ENCODE peak calls at places on chromosome 3, in four cellular contexts. One of them, this sample, is unnamed.

GRCh38 chr3:87207500-87207899 is 19.6 kb upstream of the CHMP2B start:
- DNase-seq in epithelial cell of esophagus: peak
- DNase-seq in tibial artery: no peak
- DNase-seq in HL-60: no peak
- DNase-seq in this sample: peak

GRCh38 chr3:60192297-60193114 is 1058.7 kb downstream of the FHIT start:
- DNase-seq in epithelial cell of esophagus: no peak
- DNase-seq in tibial artery: no peak
- DNase-seq in HL-60: no peak
- DNase-seq in this sample: no peak

GRCh38 chr3:127675651-127676391 is 3.1 kb downstream of the ABTB1 start:
- DNase-seq in epithelial cell of esophagus: no peak
- DNase-seq in tibial artery: peak
- DNase-seq in HL-60: no peak
- DNase-seq in this sample: no peak

GRCh38 chr3:103203431-103203830 is 768.6 kb downstream of the ZPLD1 start:
- DNase-seq in epithelial cell of esophagus: no peak
- DNase-seq in tibial artery: no peak
- DNase-seq in HL-60: no peak
- DNase-seq in this sample: no peak

GRCh38 chr3:125002414-125002811 is 53.4 kb downstream of the HEG1 start:
- DNase-seq in epithelial cell of esophagus: no peak
- DNase-seq in tibial artery: no peak
- DNase-seq in HL-60: no peak
- DNase-seq in this sample: no peak

GRCh38 chr3:177294221-177294620 is 96.9 kb upstream of the TBL1XR1 start:
- DNase-seq in epithelial cell of esophagus: peak
- DNase-seq in tibial artery: peak
- DNase-seq in HL-60: no peak
- DNase-seq in this sample: peak

GRCh38 chr3:167228135-167228534 is 152.0 kb downstream of the ZBBX start:
- DNase-seq in epithelial cell of esophagus: peak
- DNase-seq in tibial artery: no peak
- DNase-seq in HL-60: no peak
- DNase-seq in this sample: peak

GRCh38 chr3:27114684-27115083 is 254.5 kb downstream of the NEK10 start:
- DNase-seq in epithelial cell of esophagus: peak
- DNase-seq in tibial artery: no peak
- DNase-seq in HL-60: no peak
- DNase-seq in this sample: peak

GRCh38 chr3:156300929-156301806 is 180.8 kb downstream of the KCNAB1 start:
- DNase-seq in epithelial cell of esophagus: no peak
- DNase-seq in tibial artery: no peak
- DNase-seq in HL-60: peak
- DNase-seq in this sample: no peak

GRCh38 chr3:177579419-177579818 is 382.1 kb upstream of the TBL1XR1 start:
- DNase-seq in epithelial cell of esophagus: peak
- DNase-seq in tibial artery: no peak
- DNase-seq in HL-60: no peak
- DNase-seq in this sample: peak

GRCh38 chr3:104632947-104633346 is 733.8 kb upstream of the ALCAM start:
- DNase-seq in epithelial cell of esophagus: peak
- DNase-seq in tibial artery: no peak
- DNase-seq in HL-60: no peak
- DNase-seq in this sample: peak

GRCh38 chr3:58306662-58307286 is 454 bp downstream of the HTD2 start:
- DNase-seq in epithelial cell of esophagus: peak
- DNase-seq in tibial artery: peak
- DNase-seq in HL-60: peak
- DNase-seq in this sample: no peak

GRCh38 chr3:40079203-40079844 is 230.2 kb upstream of the EIF1B start:
- DNase-seq in epithelial cell of esophagus: peak
- DNase-seq in tibial artery: no peak
- DNase-seq in HL-60: no peak
- DNase-seq in this sample: peak

GRCh38 chr3:58325525-58325992 is 7.1 kb upstream of the PXK start:
- DNase-seq in epithelial cell of esophagus: no peak
- DNase-seq in tibial artery: no peak
- DNase-seq in HL-60: no peak
- DNase-seq in this sample: no peak

GRCh38 chr3:97885931-97886824 is 64.4 kb downstream of the CRYBG3 start:
- DNase-seq in epithelial cell of esophagus: no peak
- DNase-seq in tibial artery: no peak
- DNase-seq in HL-60: no peak
- DNase-seq in this sample: no peak

GRCh38 chr3:109257269-109257668 is 59.0 kb downstream of the DPPA2 start:
- DNase-seq in epithelial cell of esophagus: no peak
- DNase-seq in tibial artery: no peak
- DNase-seq in HL-60: no peak
- DNase-seq in this sample: peak

GRCh38 chr3:39849992-39850706 is 40.7 kb downstream of the MYRIP start:
- DNase-seq in epithelial cell of esophagus: no peak
- DNase-seq in tibial artery: no peak
- DNase-seq in HL-60: peak
- DNase-seq in this sample: no peak

GRCh38 chr3:175940881-175941280 is 1081.7 kb downstream of the NAALADL2 start:
- DNase-seq in epithelial cell of esophagus: peak
- DNase-seq in tibial artery: no peak
- DNase-seq in HL-60: peak
- DNase-seq in this sample: no peak

GRCh38 chr3:169390310-169390731 is 273.2 kb downstream of the MECOM start:
- DNase-seq in epithelial cell of esophagus: peak
- DNase-seq in tibial artery: no peak
- DNase-seq in HL-60: no peak
- DNase-seq in this sample: no peak

GRCh38 chr3:195154111-195154791 is 116.7 kb downstream of the XXYLT1 start:
- DNase-seq in epithelial cell of esophagus: no peak
- DNase-seq in tibial artery: no peak
- DNase-seq in HL-60: no peak
- DNase-seq in this sample: peak

GRCh38 chr3:18751514-18751913 is 326.4 kb upstream of the SATB1 start:
- DNase-seq in epithelial cell of esophagus: no peak
- DNase-seq in tibial artery: no peak
- DNase-seq in HL-60: no peak
- DNase-seq in this sample: no peak

GRCh38 chr3:155382396-155383042 is 89.0 kb upstream of the STRIT1 start:
- DNase-seq in epithelial cell of esophagus: peak
- DNase-seq in tibial artery: peak
- DNase-seq in HL-60: peak
- DNase-seq in this sample: peak

GRCh38 chr3:38992117-38992779 is 59.5 kb downstream of the SCN11A start:
- DNase-seq in epithelial cell of esophagus: peak
- DNase-seq in tibial artery: no peak
- DNase-seq in HL-60: no peak
- DNase-seq in this sample: peak

GRCh38 chr3:187737401-187738088 is 7.7 kb downstream of the BCL6 start:
- DNase-seq in epithelial cell of esophagus: peak
- DNase-seq in tibial artery: peak
- DNase-seq in HL-60: peak
- DNase-seq in this sample: peak

DNA sequence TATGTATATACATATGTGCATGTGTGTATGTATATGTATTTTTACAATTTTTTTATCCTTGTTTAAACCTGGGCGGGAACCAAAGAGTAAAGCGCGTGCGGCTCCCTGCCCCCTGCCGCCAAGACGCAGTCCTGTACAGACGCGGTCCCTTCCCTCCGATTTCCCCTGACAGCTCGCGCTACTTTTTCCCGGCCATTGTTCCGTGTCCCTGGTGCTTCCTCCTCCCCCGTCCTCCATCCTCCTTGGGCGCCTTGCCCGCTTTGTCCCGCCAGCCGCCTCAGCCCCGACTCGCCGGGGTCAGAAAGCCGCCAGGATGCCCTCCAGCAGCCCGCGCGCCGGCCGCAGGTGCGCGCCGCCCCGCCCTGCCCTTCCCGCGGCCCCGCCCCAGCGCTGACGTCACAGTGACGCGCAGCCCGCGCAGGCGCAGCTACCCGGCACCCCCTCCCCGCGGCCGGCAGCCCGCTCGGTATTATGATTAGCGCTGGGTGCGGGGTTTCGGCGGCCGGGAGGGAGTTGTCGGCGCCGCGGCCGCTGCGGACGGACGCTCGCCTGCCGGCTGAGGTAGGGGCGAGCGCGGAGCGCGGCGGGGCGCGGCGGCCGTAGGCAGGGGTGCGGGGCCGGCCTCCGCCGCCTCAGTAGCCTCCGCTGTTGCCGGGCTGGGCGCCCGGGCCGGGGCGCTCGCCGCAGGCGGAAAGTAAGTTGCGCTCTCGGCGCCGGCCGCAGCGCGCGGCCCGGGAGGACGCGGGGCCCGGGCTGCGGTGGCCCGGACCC is at the start of gene SNRK:
- DNase-seq in epithelial cell of esophagus: peak
- DNase-seq in tibial artery: peak
- DNase-seq in HL-60: peak
- DNase-seq in this sample: peak
- TF ChIP-seq CTCF in epithelial cell of esophagus: peak
- TF ChIP-seq CTCF in tibial artery: peak
- TF ChIP-seq CTCF in HL-60: no peak
- TF ChIP-seq CTCF in this sample: peak

DNA sequence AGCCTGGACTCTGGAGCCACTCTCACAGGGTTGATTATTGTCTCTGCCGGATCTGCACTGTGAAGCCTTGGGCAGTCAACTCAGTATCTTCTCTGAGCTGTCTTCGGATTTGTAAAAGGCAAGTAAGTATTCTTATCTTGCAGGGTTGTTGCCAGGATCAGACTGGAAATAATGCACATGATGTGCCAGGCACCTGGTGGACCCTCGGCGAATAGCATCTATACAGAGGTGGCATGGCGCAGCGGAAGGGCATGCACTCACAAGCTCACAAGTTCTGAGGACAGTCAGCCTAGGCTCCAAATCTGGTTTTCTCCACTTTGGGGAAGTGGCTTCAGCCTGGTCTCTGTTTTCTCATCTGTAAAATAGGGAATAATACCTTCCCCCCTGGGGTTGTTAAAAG is 113.9 kb downstream of the SRGAP3 start:
- DNase-seq in epithelial cell of esophagus: no peak
- DNase-seq in tibial artery: no peak
- DNase-seq in HL-60: no peak
- DNase-seq in this sample: no peak
- H3K4me3 ChIP-seq in epithelial cell of esophagus: no peak
- H3K4me3 ChIP-seq in tibial artery: no peak
- H3K4me3 ChIP-seq in HL-60: no peak
- H3K4me3 ChIP-seq in this sample: no peak

GRCh38 chr3:24830230-24831152 is 335.8 kb upstream of the THRB start:
- DNase-seq in epithelial cell of esophagus: peak
- DNase-seq in tibial artery: peak
- DNase-seq in HL-60: no peak
- DNase-seq in this sample: no peak

GRCh38 chr3:24832878-24833277 is 338.2 kb upstream of the THRB start:
- DNase-seq in epithelial cell of esophagus: peak
- DNase-seq in tibial artery: no peak
- DNase-seq in HL-60: no peak
- DNase-seq in this sample: peak

GRCh38 chr3:24834442-24834841 is 339.8 kb upstream of the THRB start:
- DNase-seq in epithelial cell of esophagus: no peak
- DNase-seq in tibial artery: no peak
- DNase-seq in HL-60: no peak
- DNase-seq in this sample: no peak

GRCh38 chr3:24829632-24830229 is 335.1 kb upstream of the THRB start:
- DNase-seq in epithelial cell of esophagus: peak
- DNase-seq in tibial artery: no peak
- DNase-seq in HL-60: no peak
- DNase-seq in this sample: no peak

GRCh38 chr3:24829011-24829581 is 334.4 kb upstream of the THRB start:
- DNase-seq in epithelial cell of esophagus: peak
- DNase-seq in tibial artery: no peak
- DNase-seq in HL-60: no peak
- DNase-seq in this sample: no peak
- TF ChIP-seq CTCF in epithelial cell of esophagus: no peak
- TF ChIP-seq CTCF in tibial artery: no peak
- TF ChIP-seq CTCF in HL-60: no peak
- TF ChIP-seq CTCF in this sample: no peak

GRCh38 chr3:88828466-88828865 is 279.0 kb upstream of the EPHA3 start:
- DNase-seq in epithelial cell of esophagus: no peak
- DNase-seq in tibial artery: no peak
- DNase-seq in HL-60: no peak
- DNase-seq in this sample: no peak

GRCh38 chr3:88824646-88825303 is 282.6 kb upstream of the EPHA3 start:
- DNase-seq in epithelial cell of esophagus: no peak
- DNase-seq in tibial artery: no peak
- DNase-seq in HL-60: no peak
- DNase-seq in this sample: no peak
- H3K4me3 ChIP-seq in epithelial cell of esophagus: no peak
- H3K4me3 ChIP-seq in tibial artery: no peak
- H3K4me3 ChIP-seq in HL-60: no peak
- H3K4me3 ChIP-seq in this sample: no peak

GRCh38 chr3:144770291-144770690 is 798.7 kb downstream of the DIPK2A start:
- DNase-seq in epithelial cell of esophagus: no peak
- DNase-seq in tibial artery: no peak
- DNase-seq in HL-60: no peak
- DNase-seq in this sample: no peak

GRCh38 chr3:144773344-144773743 is 801.7 kb downstream of the DIPK2A start:
- DNase-seq in epithelial cell of esophagus: no peak
- DNase-seq in tibial artery: no peak
- DNase-seq in HL-60: no peak
- DNase-seq in this sample: no peak

GRCh38 chr3:144772372-144772771 is 800.7 kb downstream of the DIPK2A start:
- DNase-seq in epithelial cell of esophagus: peak
- DNase-seq in tibial artery: no peak
- DNase-seq in HL-60: no peak
- DNase-seq in this sample: no peak

GRCh38 chr3:144770813-144771400 is 799.3 kb downstream of the DIPK2A start:
- DNase-seq in epithelial cell of esophagus: peak
- DNase-seq in tibial artery: no peak
- DNase-seq in HL-60: no peak
- DNase-seq in this sample: peak

GRCh38 chr3:144771401-144771870 is 799.8 kb downstream of the DIPK2A start:
- DNase-seq in epithelial cell of esophagus: no peak
- DNase-seq in tibial artery: no peak
- DNase-seq in HL-60: no peak
- DNase-seq in this sample: peak
- TF ChIP-seq CTCF in epithelial cell of esophagus: no peak
- TF ChIP-seq CTCF in tibial artery: no peak
- TF ChIP-seq CTCF in HL-60: no peak
- TF ChIP-seq CTCF in this sample: no peak

GRCh38 chr3:37952564-37952963 is 38.0 kb upstream of the VILL start:
- DNase-seq in epithelial cell of esophagus: no peak
- DNase-seq in tibial artery: no peak
- DNase-seq in HL-60: no peak
- DNase-seq in this sample: peak
- H3K4me3 ChIP-seq in epithelial cell of esophagus: no peak
- H3K4me3 ChIP-seq in tibial artery: no peak
- H3K4me3 ChIP-seq in HL-60: no peak
- H3K4me3 ChIP-seq in this sample: no peak

GRCh38 chr3:130892759-130893239 is 1.1 kb upstream of the ATP2C1 start:
- DNase-seq in epithelial cell of esophagus: peak
- DNase-seq in tibial artery: peak
- DNase-seq in HL-60: peak
- DNase-seq in this sample: peak

GRCh38 chr3:130894873-130895330 is 1.0 kb downstream of the ATP2C1 start:
- DNase-seq in epithelial cell of esophagus: peak
- DNase-seq in tibial artery: no peak
- DNase-seq in HL-60: no peak
- DNase-seq in this sample: peak

GRCh38 chr3:130894130-130894872 is 417 bp downstream of the ATP2C1 start:
- DNase-seq in epithelial cell of esophagus: peak
- DNase-seq in tibial artery: peak
- DNase-seq in HL-60: peak
- DNase-seq in this sample: no peak

GRCh38 chr3:130895690-130896089 is 1.8 kb downstream of the ATP2C1 start:
- DNase-seq in epithelial cell of esophagus: no peak
- DNase-seq in tibial artery: no peak
- DNase-seq in HL-60: no peak
- DNase-seq in this sample: no peak

GRCh38 chr3:130893240-130894129 is at the start of gene ATP2C1:
- DNase-seq in epithelial cell of esophagus: peak
- DNase-seq in tibial artery: peak
- DNase-seq in HL-60: peak
- DNase-seq in this sample: peak
- TF ChIP-seq CTCF in epithelial cell of esophagus: no peak
- TF ChIP-seq CTCF in tibial artery: no peak
- TF ChIP-seq CTCF in HL-60: no peak
- TF ChIP-seq CTCF in this sample: no peak